ENCODE peak calls at places on chromosomes 5 and 9, in nine cellular contexts. D, B, N, I, S, K, T, W and G are unnamed samples.

GRCh38 chr5:124289122-124289521 is 457.3 kb downstream of the ZNF608 start:
- DNase-seq in D (no peak), B (peak), N (no peak), I (no peak), S (no peak), K (no peak), T (no peak), W (no peak), G (no peak)

GRCh38 chr9:96113045-96113444 is 188.9 kb downstream of the HSD17B3 start:
- DNase-seq in D (no peak), B (no peak), N (no peak), I (no peak), S (no peak), K (no peak), T (no peak), W (no peak), G (no peak)

GRCh38 chr9:109035684-109036423 is 22.6 kb upstream of the CTNNAL1 start:
- DNase-seq in D (peak), B (no peak), N (peak), I (no peak), S (no peak), K (peak), T (no peak), W (peak), G (no peak)

GRCh38 chr5:151924564-151925395 is at the start of gene GLRA1:
- DNase-seq in D (no peak), B (peak), N (peak), I (peak), S (no peak), K (no peak), T (peak), W (no peak), G (no peak)

GRCh38 chr9:134784612-134785305 is 95.9 kb upstream of the FCN2 start:
- DNase-seq in D (no peak), B (no peak), N (no peak), I (no peak), S (no peak), K (no peak), T (no peak), W (no peak), G (no peak)

GRCh38 chr9:119768266-119768665 is 399.0 kb upstream of the BRINP1 start:
- DNase-seq in D (no peak), B (no peak), N (no peak), I (no peak), S (no peak), K (no peak), T (no peak), W (no peak), G (no peak)

GRCh38 chr9:116541402-116541801 is 145.7 kb upstream of the TRIM32 start:
- DNase-seq in D (no peak), B (no peak), N (no peak), I (no peak), S (no peak), K (no peak), T (no peak), W (no peak), G (no peak)

GRCh38 chr9:79581794-79582193 is 10.0 kb downstream of the TLE4 start:
- DNase-seq in D (no peak), B (no peak), N (no peak), I (no peak), S (peak), K (peak), T (no peak), W (peak), G (no peak)

GRCh38 chr9:73558471-73558870 is 406.8 kb downstream of the ANXA1 start:
- DNase-seq in D (no peak), B (no peak), N (no peak), I (no peak), S (no peak), K (no peak), T (no peak), W (no peak), G (no peak)

GRCh38 chr9:91035825-91036208 is 234.2 kb downstream of the SYK start:
- DNase-seq in D (no peak), B (no peak), N (no peak), I (no peak), S (no peak), K (no peak), T (no peak), W (no peak), G (no peak)

GRCh38 chr5:156556666-156557401 is 229.9 kb downstream of the SGCD start:
- DNase-seq in D (no peak), B (no peak), N (no peak), I (no peak), S (no peak), K (no peak), T (no peak), W (no peak), G (no peak)

GRCh38 chr5:97094579-97095317 is 47.7 kb downstream of the LIX1 start:
- DNase-seq in D (no peak), B (no peak), N (no peak), I (no peak), S (no peak), K (no peak), T (no peak), W (no peak), G (no peak)

GRCh38 chr5:169914766-169915165 is 65.5 kb downstream of the INSYN2B start:
- DNase-seq in D (peak), B (no peak), N (no peak), I (peak), S (no peak), K (no peak), T (no peak), W (no peak), G (peak)

GRCh38 chr9:34125681-34126206 is 754 bp downstream of the DCAF12 start:
- DNase-seq in D (no peak), B (peak), N (no peak), I (peak), S (no peak), K (no peak), T (no peak), W (no peak), G (peak)
- TF ChIP-seq CTCF in D (no peak), B (no peak), N (peak), I (no peak), S (no peak), K (peak), T (peak), W (peak), G (no peak)

GRCh38 chr9:131671150-131671549 is 68.7 kb downstream of the RAPGEF1 start:
- DNase-seq in D (no peak), B (no peak), N (peak), I (no peak), S (no peak), K (no peak), T (no peak), W (no peak), G (no peak)
- TF ChIP-seq CTCF in D (no peak), B (no peak), N (peak), I (peak), S (no peak), K (no peak), T (peak), W (no peak), G (no peak)

GRCh38 chr9:20526500-20527319 is 95.6 kb downstream of the MLLT3 start:
- DNase-seq in D (no peak), B (no peak), N (no peak), I (no peak), S (no peak), K (no peak), T (no peak), W (no peak), G (no peak)
- TF ChIP-seq CTCF in D (no peak), B (no peak), N (no peak), I (no peak), S (no peak), K (peak), T (no peak), W (peak), G (no peak)

GRCh38 chr5:93620487-93621339 is 37.7 kb downstream of the NR2F1 start:
- DNase-seq in D (peak), B (peak), N (peak), I (peak), S (no peak), K (no peak), T (peak), W (no peak), G (peak)
- TF ChIP-seq CTCF in D (peak), B (no peak), N (no peak), I (peak), S (peak), K (peak), T (peak), W (peak), G (no peak)

GRCh38 chr9:98234231-98234825 is 21.1 kb downstream of the TBC1D2 start:
- DNase-seq in D (no peak), B (no peak), N (no peak), I (no peak), S (no peak), K (no peak), T (no peak), W (no peak), G (no peak)
- TF ChIP-seq CTCF in D (no peak), B (peak), N (no peak), I (peak), S (no peak), K (no peak), T (peak), W (no peak), G (no peak)

GRCh38 chr5:92513067-92513466 is 1068.0 kb downstream of the NR2F1-AS1 start:
- DNase-seq in D (no peak), B (no peak), N (no peak), I (no peak), S (no peak), K (no peak), T (no peak), W (no peak), G (no peak)

GRCh38 chr5:92519717-92520632 is 1061.0 kb downstream of the NR2F1-AS1 start:
- DNase-seq in D (no peak), B (no peak), N (no peak), I (no peak), S (no peak), K (no peak), T (no peak), W (no peak), G (no peak)

GRCh38 chr5:92514901-92515300 is 1066.1 kb downstream of the NR2F1-AS1 start:
- DNase-seq in D (no peak), B (no peak), N (no peak), I (no peak), S (no peak), K (peak), T (no peak), W (no peak), G (no peak)

DNA sequence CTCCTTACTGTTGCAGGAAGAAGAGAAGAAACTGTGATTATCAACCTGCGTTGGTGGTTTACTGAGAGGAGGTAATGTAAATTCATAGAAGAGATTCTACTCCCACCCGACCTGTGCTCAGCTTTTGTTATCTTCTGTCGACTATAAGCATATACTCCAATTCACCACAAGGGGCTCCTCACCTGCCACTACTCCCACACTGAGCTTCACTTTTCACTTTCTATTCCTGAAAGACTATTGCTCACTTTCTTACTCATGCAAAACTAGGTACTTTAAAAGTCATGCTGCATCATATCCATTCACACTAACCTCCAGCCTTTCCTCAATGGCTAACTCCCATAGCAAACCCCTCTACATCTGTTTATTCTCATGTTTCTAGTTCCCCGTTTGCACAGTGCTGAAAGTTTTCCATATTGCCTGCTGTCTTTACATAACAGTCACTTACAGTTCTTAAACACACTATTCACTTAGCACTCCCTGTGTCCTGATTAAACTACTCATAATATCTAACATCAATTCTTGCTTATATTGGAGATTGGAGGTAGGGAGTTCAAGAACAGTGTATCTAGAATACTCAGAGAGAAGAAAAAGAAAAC is 1062.6 kb downstream of the NR2F1-AS1 start:
- DNase-seq in D (no peak), B (no peak), N (peak), I (peak), S (no peak), K (no peak), T (peak), W (no peak), G (no peak)
- TF ChIP-seq CTCF in D (peak), B (peak), N (peak), I (peak), S (peak), K (peak), T (peak), W (peak), G (peak)

DNA sequence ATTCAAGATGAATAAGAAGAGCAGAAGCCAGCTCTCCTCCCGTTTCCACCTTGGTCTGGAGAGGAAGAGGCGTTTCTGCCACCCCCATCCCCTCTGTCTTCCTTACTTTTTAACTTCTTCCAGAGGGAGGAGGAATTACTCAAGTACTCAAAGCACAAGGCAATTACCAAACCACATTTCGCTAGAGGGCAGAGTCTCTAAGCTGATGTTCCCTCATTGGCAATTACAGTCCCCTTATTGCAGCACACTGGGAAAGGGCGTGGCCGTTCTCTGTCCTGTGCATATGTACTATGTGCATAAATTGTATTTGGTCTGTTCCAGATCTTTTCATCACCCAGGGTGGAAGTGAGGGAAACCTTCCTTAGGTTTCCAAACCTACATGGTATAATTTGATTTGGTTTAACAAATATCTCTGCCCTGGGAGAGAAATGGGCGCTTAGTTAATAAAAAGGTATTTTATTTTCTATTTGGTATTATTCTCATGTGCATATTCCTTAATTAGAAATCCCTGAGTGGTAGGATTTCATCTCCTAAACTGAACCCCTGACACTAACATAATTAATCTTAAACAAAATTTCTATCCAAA is 29.8 kb upstream of the ALDOB start:
- DNase-seq in D (no peak), B (peak), N (peak), I (peak), S (peak), K (peak), T (peak), W (no peak), G (peak)
- TF ChIP-seq CTCF in D (no peak), B (peak), N (peak), I (peak), S (peak), K (peak), T (peak), W (peak), G (no peak)